ENCODE peak calls at places on chromosomes 5 and 9, in eight cellular contexts. One of them, this sample, is unnamed.
A peak's percentile ranks its signal among the peaks of the same experiment; 100 is the strongest.

GRCh38 chr5:67792891-67793290 is 422.7 kb upstream of the PIK3R1 start:
- DNase-seq in brain microvascular endothelial cell: no peak
- DNase-seq in H9: no peak
- DNase-seq in CD4-positive, alpha-beta memory T cell: no peak
- DNase-seq in CD4-positive, alpha-beta T cell: no peak
- DNase-seq in SJSA1: no peak
- DNase-seq in gastrocnemius medialis: peak; percentile 41
- DNase-seq in MM.1S: no peak
- DNase-seq in this sample: no peak

GRCh38 chr5:75736273-75736672 is 19.0 kb upstream of the POC5 start:
- DNase-seq in CD4-positive, alpha-beta memory T cell: no peak
- DNase-seq in gastrocnemius medialis: no peak
- DNase-seq in SJSA1: no peak
- DNase-seq in CD4-positive, alpha-beta T cell: no peak
- DNase-seq in H9: no peak
- DNase-seq in MM.1S: no peak
- DNase-seq in brain microvascular endothelial cell: no peak
- DNase-seq in this sample: no peak

GRCh38 chr9:20227166-20227874 is 395.0 kb downstream of the MLLT3 start:
- DNase-seq in MM.1S: no peak
- DNase-seq in gastrocnemius medialis: no peak
- DNase-seq in CD4-positive, alpha-beta memory T cell: no peak
- DNase-seq in SJSA1: no peak
- DNase-seq in CD4-positive, alpha-beta T cell: no peak
- DNase-seq in brain microvascular endothelial cell: no peak
- DNase-seq in H9: no peak
- DNase-seq in this sample: no peak

GRCh38 chr5:108461628-108462367 is 79.9 kb upstream of the FBXL17 start:
- DNase-seq in MM.1S: peak; percentile 22
- DNase-seq in CD4-positive, alpha-beta memory T cell: no peak
- DNase-seq in H9: no peak
- DNase-seq in brain microvascular endothelial cell: peak; percentile 76
- DNase-seq in gastrocnemius medialis: no peak
- DNase-seq in SJSA1: no peak
- DNase-seq in CD4-positive, alpha-beta T cell: no peak
- DNase-seq in this sample: no peak

GRCh38 chr5:173925449-173926071 is 37.4 kb downstream of the CPEB4 start:
- DNase-seq in brain microvascular endothelial cell: peak; percentile 61
- DNase-seq in MM.1S: peak; percentile 79
- DNase-seq in H9: no peak
- DNase-seq in CD4-positive, alpha-beta memory T cell: peak; percentile 18
- DNase-seq in CD4-positive, alpha-beta T cell: peak; percentile 34
- DNase-seq in SJSA1: no peak
- DNase-seq in gastrocnemius medialis: no peak
- DNase-seq in this sample: no peak

GRCh38 chr5:345404-346195 is 24.1 kb downstream of the AHRR start:
- DNase-seq in MM.1S: no peak
- DNase-seq in H9: peak; percentile 49
- DNase-seq in brain microvascular endothelial cell: no peak
- DNase-seq in CD4-positive, alpha-beta memory T cell: no peak
- DNase-seq in CD4-positive, alpha-beta T cell: no peak
- DNase-seq in gastrocnemius medialis: no peak
- DNase-seq in SJSA1: no peak
- DNase-seq in this sample: no peak

GRCh38 chr9:131837836-131838235 is 98.0 kb upstream of the RAPGEF1 start:
- DNase-seq in MM.1S: no peak
- DNase-seq in brain microvascular endothelial cell: no peak
- DNase-seq in CD4-positive, alpha-beta memory T cell: no peak
- DNase-seq in SJSA1: no peak
- DNase-seq in CD4-positive, alpha-beta T cell: no peak
- DNase-seq in H9: no peak
- DNase-seq in gastrocnemius medialis: no peak
- DNase-seq in this sample: no peak

GRCh38 chr9:37747271-37747753 is 6.3 kb upstream of the TRMT10B start:
- DNase-seq in brain microvascular endothelial cell: peak; percentile 65
- DNase-seq in SJSA1: no peak
- DNase-seq in MM.1S: peak; percentile 70
- DNase-seq in CD4-positive, alpha-beta T cell: peak; percentile 33
- DNase-seq in H9: peak; percentile 60
- DNase-seq in CD4-positive, alpha-beta memory T cell: peak; percentile 52
- DNase-seq in gastrocnemius medialis: peak; percentile 27
- DNase-seq in this sample: no peak

GRCh38 chr9:127991017-127991756 is 10.4 kb upstream of the EEIG1 start:
- DNase-seq in CD4-positive, alpha-beta memory T cell: no peak
- DNase-seq in CD4-positive, alpha-beta T cell: no peak
- DNase-seq in gastrocnemius medialis: no peak
- DNase-seq in MM.1S: no peak
- DNase-seq in brain microvascular endothelial cell: no peak
- DNase-seq in H9: no peak
- DNase-seq in SJSA1: no peak
- DNase-seq in this sample: no peak

GRCh38 chr9:105154723-105155191 is 89.7 kb upstream of the SLC44A1 start:
- DNase-seq in brain microvascular endothelial cell: no peak
- DNase-seq in SJSA1: peak; percentile 28
- DNase-seq in gastrocnemius medialis: no peak
- DNase-seq in MM.1S: no peak
- DNase-seq in H9: no peak
- DNase-seq in CD4-positive, alpha-beta T cell: no peak
- DNase-seq in CD4-positive, alpha-beta memory T cell: no peak
- DNase-seq in this sample: no peak

GRCh38 chr9:79573697-79573976 is 1.9 kb downstream of the TLE4 start:
- DNase-seq in gastrocnemius medialis: no peak
- DNase-seq in CD4-positive, alpha-beta T cell: no peak
- DNase-seq in H9: no peak
- DNase-seq in CD4-positive, alpha-beta memory T cell: no peak
- DNase-seq in MM.1S: no peak
- DNase-seq in brain microvascular endothelial cell: no peak
- DNase-seq in SJSA1: peak; percentile 41
- DNase-seq in this sample: no peak

GRCh38 chr9:70229026-70229425 is 29.8 kb upstream of the SMC5 start:
- DNase-seq in H9: no peak
- DNase-seq in CD4-positive, alpha-beta T cell: no peak
- DNase-seq in gastrocnemius medialis: no peak
- DNase-seq in CD4-positive, alpha-beta memory T cell: no peak
- DNase-seq in brain microvascular endothelial cell: no peak
- DNase-seq in MM.1S: no peak
- DNase-seq in SJSA1: no peak
- DNase-seq in this sample: no peak

GRCh38 chr9:124342946-124343485 is 72.2 kb downstream of the PSMB7 start:
- DNase-seq in MM.1S: no peak
- DNase-seq in H9: peak; percentile 55
- DNase-seq in CD4-positive, alpha-beta memory T cell: no peak
- DNase-seq in CD4-positive, alpha-beta T cell: no peak
- DNase-seq in brain microvascular endothelial cell: peak; percentile 85
- DNase-seq in gastrocnemius medialis: peak; percentile 74
- DNase-seq in SJSA1: peak; percentile 80
- DNase-seq in this sample: peak; percentile 86

GRCh38 chr5:143922718-143923117 is 110.8 kb downstream of the HMHB1 start:
- DNase-seq in H9: no peak
- DNase-seq in CD4-positive, alpha-beta T cell: no peak
- DNase-seq in gastrocnemius medialis: peak; percentile 57
- DNase-seq in brain microvascular endothelial cell: peak; percentile 53
- DNase-seq in CD4-positive, alpha-beta memory T cell: no peak
- DNase-seq in MM.1S: no peak
- DNase-seq in SJSA1: peak; percentile 62
- DNase-seq in this sample: no peak

GRCh38 chr9:114631166-114631565 is 20.1 kb downstream of the TMEM268 start:
- DNase-seq in H9: no peak
- DNase-seq in gastrocnemius medialis: no peak
- DNase-seq in CD4-positive, alpha-beta T cell: no peak
- DNase-seq in MM.1S: no peak
- DNase-seq in SJSA1: no peak
- DNase-seq in brain microvascular endothelial cell: no peak
- DNase-seq in CD4-positive, alpha-beta memory T cell: no peak
- DNase-seq in this sample: no peak

GRCh38 chr9:72271617-72272478 is 93.2 kb downstream of the ZFAND5 start:
- DNase-seq in brain microvascular endothelial cell: peak; percentile 60
- DNase-seq in SJSA1: peak; percentile 20
- DNase-seq in CD4-positive, alpha-beta T cell: peak; percentile 11
- DNase-seq in CD4-positive, alpha-beta memory T cell: no peak
- DNase-seq in gastrocnemius medialis: peak; percentile 15
- DNase-seq in MM.1S: peak; percentile 62
- DNase-seq in H9: peak; percentile 49
- DNase-seq in this sample: no peak

GRCh38 chr9:77417570-77417969 is 230.6 kb downstream of the GNA14 start:
- DNase-seq in CD4-positive, alpha-beta T cell: no peak
- DNase-seq in CD4-positive, alpha-beta memory T cell: no peak
- DNase-seq in H9: no peak
- DNase-seq in gastrocnemius medialis: no peak
- DNase-seq in MM.1S: no peak
- DNase-seq in SJSA1: peak; percentile 55
- DNase-seq in brain microvascular endothelial cell: peak; percentile 27
- DNase-seq in this sample: no peak

GRCh38 chr9:136244116-136244775 is 1.4 kb downstream of the QSOX2 start:
- DNase-seq in H9: no peak
- DNase-seq in gastrocnemius medialis: no peak
- DNase-seq in CD4-positive, alpha-beta memory T cell: no peak
- DNase-seq in MM.1S: peak; percentile 21
- DNase-seq in brain microvascular endothelial cell: no peak
- DNase-seq in SJSA1: no peak
- DNase-seq in CD4-positive, alpha-beta T cell: no peak
- DNase-seq in this sample: no peak
- H3K27ac ChIP-seq in H9: no peak overlapping the region
- H3K27ac ChIP-seq in gastrocnemius medialis: no peak overlapping the region
- H3K27ac ChIP-seq in CD4-positive, alpha-beta memory T cell: peak overlapping the region; percentile 32
- H3K27ac ChIP-seq in MM.1S: peak overlapping the region; percentile 42
- H3K27ac ChIP-seq in brain microvascular endothelial cell: no peak overlapping the region
- H3K27ac ChIP-seq in SJSA1: no peak overlapping the region
- H3K27ac ChIP-seq in CD4-positive, alpha-beta T cell: no peak overlapping the region
- H3K27ac ChIP-seq in this sample: no peak overlapping the region

GRCh38 chr9:130054820-130055219 is 1.1 kb downstream of the GPR107 start:
- DNase-seq in H9: no peak
- DNase-seq in brain microvascular endothelial cell: no peak
- DNase-seq in CD4-positive, alpha-beta T cell: no peak
- DNase-seq in gastrocnemius medialis: no peak
- DNase-seq in MM.1S: no peak
- DNase-seq in CD4-positive, alpha-beta memory T cell: no peak
- DNase-seq in SJSA1: peak; percentile 28
- DNase-seq in this sample: no peak

GRCh38 chr9:130053109-130053503 is 600 bp upstream of the GPR107 start:
- DNase-seq in brain microvascular endothelial cell: no peak
- DNase-seq in SJSA1: no peak
- DNase-seq in CD4-positive, alpha-beta T cell: no peak
- DNase-seq in CD4-positive, alpha-beta memory T cell: no peak
- DNase-seq in MM.1S: no peak
- DNase-seq in H9: no peak
- DNase-seq in gastrocnemius medialis: no peak
- DNase-seq in this sample: no peak

GRCh38 chr9:130051855-130052254 is 1.9 kb upstream of the GPR107 start:
- DNase-seq in SJSA1: no peak
- DNase-seq in H9: no peak
- DNase-seq in brain microvascular endothelial cell: no peak
- DNase-seq in CD4-positive, alpha-beta T cell: no peak
- DNase-seq in gastrocnemius medialis: no peak
- DNase-seq in CD4-positive, alpha-beta memory T cell: no peak
- DNase-seq in MM.1S: no peak
- DNase-seq in this sample: no peak

GRCh38 chr9:130054428-130054786 is 701 bp downstream of the GPR107 start:
- DNase-seq in CD4-positive, alpha-beta T cell: no peak
- DNase-seq in SJSA1: peak; percentile 19
- DNase-seq in H9: no peak
- DNase-seq in MM.1S: no peak
- DNase-seq in CD4-positive, alpha-beta memory T cell: no peak
- DNase-seq in gastrocnemius medialis: no peak
- DNase-seq in brain microvascular endothelial cell: no peak
- DNase-seq in this sample: no peak

DNA sequence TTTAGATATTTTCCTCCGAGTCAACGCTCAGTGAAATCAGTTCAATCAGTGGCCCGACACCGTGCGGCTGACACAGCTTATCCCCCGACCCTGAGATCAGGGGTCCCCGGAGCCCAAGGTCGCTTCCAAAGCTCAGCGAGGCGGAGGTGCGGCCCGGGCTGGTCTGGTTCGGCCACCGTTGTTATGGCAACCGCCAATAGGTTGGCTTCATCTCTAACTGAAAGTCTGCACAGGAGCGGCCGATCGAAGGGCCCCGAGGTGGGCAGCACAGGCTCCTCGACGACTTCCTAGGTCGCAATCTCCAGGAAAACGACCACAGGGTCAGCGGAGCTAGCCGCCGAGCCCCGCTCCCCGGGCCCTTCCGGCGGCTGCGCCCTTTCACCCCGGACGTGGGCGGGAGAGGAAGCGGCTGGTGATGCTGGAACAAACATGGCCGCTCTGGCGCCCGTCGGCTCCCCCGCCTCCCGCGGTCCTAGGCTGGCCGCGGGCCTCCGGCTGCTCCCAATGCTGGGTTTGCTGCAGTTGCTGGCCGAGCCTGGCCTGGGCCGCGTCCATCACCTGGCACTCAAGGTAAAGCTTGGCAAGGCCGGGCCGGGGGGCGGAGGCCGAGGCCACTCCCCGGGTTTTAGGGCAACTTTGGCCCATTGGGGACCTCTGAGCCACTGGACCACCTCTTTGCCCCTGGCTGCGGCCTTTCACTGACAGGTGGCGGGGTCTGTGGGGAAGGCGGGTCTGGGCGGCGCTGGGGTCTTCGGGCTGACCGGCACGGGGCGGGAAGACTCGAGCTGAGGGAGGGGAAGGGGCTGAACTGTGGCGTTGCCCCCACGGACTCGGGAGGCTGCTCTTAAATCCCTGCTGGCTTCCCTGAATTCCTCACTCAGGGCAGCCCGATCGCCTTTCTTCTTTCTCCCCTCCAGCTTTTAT is at the start of gene GPR107:
- DNase-seq in brain microvascular endothelial cell: peak; percentile 57
- DNase-seq in CD4-positive, alpha-beta T cell: peak; percentile 66
- DNase-seq in MM.1S: peak; percentile 61
- DNase-seq in gastrocnemius medialis: peak; percentile 55
- DNase-seq in H9: peak; percentile 77
- DNase-seq in CD4-positive, alpha-beta memory T cell: peak; percentile 80
- DNase-seq in SJSA1: peak; percentile 80
- DNase-seq in this sample: peak; percentile 87
- H3K27ac ChIP-seq in brain microvascular endothelial cell: peak within 1 kb of the TSS; percentile 96
- H3K27ac ChIP-seq in CD4-positive, alpha-beta T cell: peak within 1 kb of the TSS; percentile 94
- H3K27ac ChIP-seq in MM.1S: peak within 1 kb of the TSS; percentile 55
- H3K27ac ChIP-seq in gastrocnemius medialis: peak within 1 kb of the TSS; percentile 93
- H3K27ac ChIP-seq in H9: no peak within 1 kb of the TSS
- H3K27ac ChIP-seq in CD4-positive, alpha-beta memory T cell: peak within 1 kb of the TSS; percentile 95
- H3K27ac ChIP-seq in SJSA1: peak within 1 kb of the TSS; percentile 76
- H3K27ac ChIP-seq in this sample: peak within 1 kb of the TSS; percentile 95

GRCh38 chr5:124707516-124707915 is 38.9 kb downstream of the ZNF608 start:
- DNase-seq in H9: no peak
- DNase-seq in CD4-positive, alpha-beta memory T cell: no peak
- DNase-seq in CD4-positive, alpha-beta T cell: no peak
- DNase-seq in MM.1S: no peak
- DNase-seq in gastrocnemius medialis: no peak
- DNase-seq in SJSA1: no peak
- DNase-seq in brain microvascular endothelial cell: no peak
- DNase-seq in this sample: no peak
- H3K27ac ChIP-seq in H9: no peak overlapping the region
- H3K27ac ChIP-seq in CD4-positive, alpha-beta memory T cell: no peak overlapping the region
- H3K27ac ChIP-seq in CD4-positive, alpha-beta T cell: no peak overlapping the region
- H3K27ac ChIP-seq in MM.1S: no peak overlapping the region
- H3K27ac ChIP-seq in gastrocnemius medialis: no peak overlapping the region
- H3K27ac ChIP-seq in SJSA1: no peak overlapping the region
- H3K27ac ChIP-seq in brain microvascular endothelial cell: no peak overlapping the region
- H3K27ac ChIP-seq in this sample: no peak overlapping the region

DNA sequence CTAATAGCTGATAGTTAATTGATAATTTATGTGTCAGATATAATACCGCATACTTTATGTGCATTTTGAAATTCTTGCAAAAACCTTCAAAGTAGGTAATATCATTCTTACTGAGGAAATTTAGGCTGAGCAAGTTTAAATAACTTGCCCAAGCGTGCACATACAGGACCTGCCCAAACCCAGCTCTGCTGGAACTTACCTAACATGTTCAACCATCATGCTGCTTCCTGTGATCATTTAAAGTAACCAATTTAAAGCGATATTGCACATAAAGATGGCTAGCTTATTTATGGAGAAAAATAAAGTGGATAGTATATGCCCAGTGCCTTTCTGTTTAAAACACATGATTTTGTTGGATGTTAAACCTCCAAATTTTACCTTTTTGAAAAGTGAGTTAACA is 4.3 kb downstream of the FAM174A start:
- DNase-seq in MM.1S: no peak
- DNase-seq in CD4-positive, alpha-beta memory T cell: no peak
- DNase-seq in gastrocnemius medialis: no peak
- DNase-seq in brain microvascular endothelial cell: no peak
- DNase-seq in H9: no peak
- DNase-seq in SJSA1: no peak
- DNase-seq in CD4-positive, alpha-beta T cell: no peak
- DNase-seq in this sample: no peak
- H3K27ac ChIP-seq in MM.1S: no peak overlapping the region
- H3K27ac ChIP-seq in CD4-positive, alpha-beta memory T cell: no peak overlapping the region
- H3K27ac ChIP-seq in gastrocnemius medialis: no peak overlapping the region
- H3K27ac ChIP-seq in brain microvascular endothelial cell: no peak overlapping the region
- H3K27ac ChIP-seq in H9: no peak overlapping the region
- H3K27ac ChIP-seq in SJSA1: no peak overlapping the region
- H3K27ac ChIP-seq in CD4-positive, alpha-beta T cell: no peak overlapping the region
- H3K27ac ChIP-seq in this sample: no peak overlapping the region